ENCODE peak calls at places on chromosomes 4 and X, in four cellular contexts. R, E, K and Y are unnamed samples.

GRCh38 chrX:15564981-15565579 is 35.7 kb downstream of the ACE2 start:
- DNase-seq in E (peak), K (peak), R (peak), Y (peak)

GRCh38 chrX:9878141-9878875 is 88.8 kb upstream of the CLDN34 start:
- DNase-seq in R (no peak), K (no peak), E (no peak), Y (no peak)

GRCh38 chrX:114162068-114162735 is 421.7 kb upstream of the HTR2C start:
- DNase-seq in R (peak), E (no peak), K (peak), Y (no peak)

GRCh38 chr4:165780735-165781134 is 92.3 kb upstream of the TLL1 start:
- DNase-seq in R (no peak), K (no peak), E (no peak), Y (no peak)

GRCh38 chr4:41232406-41232805 is 18.1 kb upstream of the APBB2 start:
- DNase-seq in R (no peak), K (no peak), E (no peak), Y (no peak)

GRCh38 chr4:20532871-20533870 is 167.1 kb upstream of the PACRGL start:
- DNase-seq in E (no peak), R (no peak), K (no peak), Y (no peak)

GRCh38 chr4:188603646-188604045 is 464.4 kb downstream of the TRIML1 start:
- DNase-seq in E (no peak), R (no peak), K (no peak), Y (no peak)

GRCh38 chrX:46686003-46686645 is 72.8 kb downstream of the SLC9A7 start:
- DNase-seq in K (peak), R (peak), E (peak), Y (no peak)

GRCh38 chrX:10929747-10930146 is 181.4 kb upstream of the HCCS start:
- DNase-seq in R (no peak), K (no peak), E (no peak), Y (no peak)

GRCh38 chr4:147735413-147736301 is 3.8 kb downstream of the ARHGAP10 start:
- DNase-seq in E (no peak), R (no peak), K (no peak), Y (no peak)

GRCh38 chr4:112514449-112515277 is 1.3 kb downstream of the NEUROG2 start:
- DNase-seq in E (no peak), K (no peak), R (peak), Y (no peak)

GRCh38 chrX:47232803-47233332 is at the start of gene USP11:
- DNase-seq in R (peak), K (peak), E (peak), Y (no peak)

GRCh38 chrX:51876441-51876840 is 17.0 kb upstream of the MAGED1 start:
- DNase-seq in R (no peak), K (no peak), E (no peak), Y (no peak)

GRCh38 chr4:151408630-151409469 is at the start of gene FHIP1A:
- DNase-seq in E (peak), R (peak), K (peak), Y (no peak)

GRCh38 chr4:186727977-186728519 is 4.4 kb upstream of the FAT1 start:
- DNase-seq in R (peak), K (peak), E (no peak), Y (no peak)

GRCh38 chr4:41363384-41363981 is 106.8 kb downstream of the UCHL1 start:
- DNase-seq in E (no peak), R (no peak), K (no peak), Y (no peak)

GRCh38 chr4:3250438-3250955 is 1.5 kb downstream of the MSANTD1 start:
- DNase-seq in R (peak), E (no peak), K (peak), Y (no peak)

GRCh38 chr4:129323630-129324029 is 227.7 kb downstream of the C4orf33 start:
- DNase-seq in R (no peak), K (no peak), E (no peak), Y (no peak)

GRCh38 chrX:29468911-29469494 is 746.4 kb upstream of the MAGEB2 start:
- DNase-seq in K (no peak), E (no peak), R (no peak), Y (no peak)

GRCh38 chr4:10285028-10285427 is 168.4 kb upstream of the WDR1 start:
- DNase-seq in K (no peak), E (peak), R (no peak), Y (no peak)

GRCh38 chrX:45623266-45623665 is 422.6 kb upstream of the DIPK2B start:
- DNase-seq in R (no peak), K (no peak), E (no peak), Y (no peak)

GRCh38 chrX:17405225-17405969 is 30.4 kb downstream of the NHS start:
- DNase-seq in E (no peak), R (no peak), K (peak), Y (no peak)

GRCh38 chr4:139809207-139810157 is 143.9 kb downstream of the MGST2 start:
- DNase-seq in K (no peak), E (no peak), R (no peak), Y (no peak)

GRCh38 chr4:151709587-151709986 is 51.2 kb downstream of the GATB start:
- DNase-seq in E (no peak), R (no peak), K (no peak), Y (no peak)

GRCh38 chrX:135484636-135485289 is 35.7 kb upstream of the INTS6L start:
- DNase-seq in K (peak), R (no peak), E (peak), Y (no peak)

GRCh38 chr4:161359491-161359890 is 804.3 kb downstream of the FSTL5 start:
- DNase-seq in K (no peak), E (no peak), R (no peak), Y (peak)

GRCh38 chr4:65310586-65310985 is 359.7 kb downstream of the EPHA5 start:
- DNase-seq in E (no peak), R (no peak), K (no peak), Y (no peak)

GRCh38 chrX:71629467-71629866 is 11.2 kb upstream of the CXCR3 start:
- DNase-seq in E (no peak), K (no peak), R (no peak), Y (no peak)

GRCh38 chrX:148441387-148441786 is 59.0 kb upstream of the AFF2 start:
- DNase-seq in R (peak), K (no peak), E (no peak), Y (no peak)

GRCh38 chr4:15963568-15963967 is 593 bp upstream of the FGFBP2 start:
- DNase-seq in K (no peak), R (no peak), E (no peak), Y (no peak)

GRCh38 chr4:113810906-113811305 is 49.4 kb upstream of the CAMK2D start:
- DNase-seq in E (no peak), R (no peak), K (no peak), Y (no peak)

GRCh38 chr4:19521151-19521550 is 730.6 kb upstream of the SLIT2 start:
- DNase-seq in K (no peak), E (no peak), R (no peak), Y (no peak)

GRCh38 chrX:22234380-22234779 is 38.3 kb upstream of the CBLL2 start:
- DNase-seq in K (no peak), E (no peak), R (peak), Y (no peak)

GRCh38 chrX:122583526-122583925 is 600.6 kb upstream of the GRIA3 start:
- DNase-seq in K (no peak), R (no peak), E (no peak), Y (no peak)

GRCh38 chr4:130432289-130432688 is 1336.3 kb downstream of the C4orf33 start:
- DNase-seq in K (no peak), R (no peak), E (no peak), Y (no peak)

DNA sequence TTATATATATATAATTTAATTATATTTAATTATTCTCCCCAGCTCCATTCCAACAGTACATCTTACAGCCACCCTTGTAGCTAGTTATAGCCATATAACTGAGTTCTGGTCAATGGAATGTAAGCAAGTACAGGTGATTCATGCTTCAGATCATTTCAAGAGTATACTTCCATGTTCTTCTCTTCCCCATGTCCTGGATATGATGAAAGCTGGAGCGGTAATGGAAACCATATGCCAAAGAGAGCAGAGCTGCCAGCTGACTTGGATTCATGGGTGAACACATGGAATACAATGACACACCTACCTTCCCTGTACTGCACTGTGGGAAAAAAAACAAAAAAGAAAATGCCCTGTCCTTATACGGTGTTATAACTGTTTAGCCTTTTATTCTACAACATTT is 17.5 kb upstream of the CORIN start:
- DNase-seq in R (no peak), E (no peak), K (no peak), Y (no peak)
- TF ChIP-seq TCF7 in R (no peak), E (no peak), K (no peak), Y (no peak)

GRCh38 chr4:111475001-111475400 is 670.3 kb upstream of the FAM241A start:
- DNase-seq in E (no peak), K (peak), R (peak), Y (no peak)

DNA sequence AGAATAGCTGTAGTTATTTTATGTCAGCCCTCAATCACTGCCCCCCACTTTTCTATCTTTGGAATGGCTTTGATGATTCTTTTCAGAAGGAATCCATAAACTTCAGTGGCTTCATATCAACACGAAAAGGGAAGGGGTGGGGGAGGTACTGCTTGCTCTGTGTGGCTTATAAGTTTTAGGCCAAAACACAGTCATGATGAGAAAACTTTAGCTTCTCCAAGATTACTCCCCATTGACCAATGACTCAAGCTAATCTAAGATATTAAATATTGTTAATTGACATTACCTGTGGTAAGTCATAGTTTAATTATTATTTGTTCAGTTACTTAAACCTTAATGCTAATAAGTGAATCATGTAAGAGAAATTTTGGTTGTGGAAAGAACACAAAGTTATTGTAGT is 669.6 kb upstream of the FAM241A start:
- DNase-seq in K (no peak), R (no peak), E (no peak), Y (no peak)
- TF ChIP-seq TCF7 in K (no peak), R (no peak), E (no peak), Y (no peak)

DNA sequence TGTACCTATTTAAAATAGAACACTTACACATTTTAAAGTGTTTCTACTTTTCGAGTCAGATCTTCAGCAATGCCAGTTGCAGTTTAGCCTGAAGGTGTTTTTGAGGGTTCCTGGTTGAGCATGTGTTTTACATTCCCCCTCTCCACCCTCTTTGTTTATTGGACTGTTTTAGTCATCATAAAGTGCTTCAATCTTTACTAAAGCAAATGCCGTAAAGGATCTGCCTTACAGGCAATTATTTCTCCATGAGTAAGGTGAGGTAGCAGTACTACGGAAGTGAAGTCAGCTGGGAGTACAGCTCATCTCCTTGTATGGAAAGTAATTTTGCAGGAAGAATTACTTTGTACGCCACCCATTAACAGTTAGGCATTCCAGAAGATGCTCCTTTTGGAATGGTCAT is 36.9 kb downstream of the PDLIM5 start:
- DNase-seq in K (no peak), E (no peak), R (no peak), Y (no peak)
- TF ChIP-seq TCF7 in K (no peak), E (no peak), R (no peak), Y (no peak)

GRCh38 chr4:78938474-78938867 is 767 bp downstream of the PAQR3 start:
- DNase-seq in E (no peak), R (no peak), K (no peak), Y (no peak)

GRCh38 chr4:78939667-78940008 is 400 bp upstream of the PAQR3 start:
- DNase-seq in K (no peak), E (no peak), R (no peak), Y (no peak)

GRCh38 chr4:78938868-78939666 is at the start of gene PAQR3:
- DNase-seq in E (peak), R (peak), K (peak), Y (peak)

GRCh38 chr4:78936989-78937388 is 2.2 kb downstream of the PAQR3 start:
- DNase-seq in R (no peak), K (no peak), E (no peak), Y (no peak)

DNA sequence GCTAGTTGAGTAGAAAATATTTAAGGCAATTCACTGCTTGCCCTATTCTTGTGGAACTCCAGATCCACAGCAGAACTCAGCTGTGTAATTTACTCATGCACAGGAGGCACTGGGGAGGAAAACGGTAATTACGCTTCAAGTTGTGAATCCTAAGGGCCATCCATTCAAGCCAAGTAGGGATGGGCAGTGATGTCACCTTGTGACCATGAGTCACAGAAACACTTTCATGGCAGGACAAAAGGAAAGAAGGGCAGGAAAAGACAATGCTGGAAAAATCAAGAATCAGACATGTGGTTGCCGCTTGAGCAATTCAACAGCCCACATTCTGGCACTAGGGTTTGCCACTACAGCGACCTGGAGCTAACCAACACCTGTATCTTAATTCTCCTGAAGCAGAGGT is 1.4 kb downstream of the PAQR3 start:
- DNase-seq in R (no peak), E (no peak), K (peak), Y (no peak)
- TF ChIP-seq TCF7 in R (no peak), E (no peak), K (no peak), Y (no peak)